ENCODE peak calls at places on chromosomes 13 and 19, in ten cellular contexts. B is heart left ventricle, R is fibroblast of villous mesenchyme, W is astrocyte of the cerebellum, Z is foreskin fibroblast, S is fibroblast of the aortic adventitia, M is neural crest cell, I is breast epithelium, H is cardiac muscle cell, U is neural progenitor cell. E is an unnamed sample.

GRCh38 chr19:35345671-35346111 is 2.0 kb upstream of the FFAR1 start:
- DNase-seq in B (no peak), R (no peak), W (no peak), Z (no peak), S (no peak), M (no peak), I (no peak), H (no peak), U (no peak), E (no peak)

GRCh38 chr19:55304279-55304978 is 20.6 kb downstream of the BRSK1 start:
- DNase-seq in B (no peak), R (peak; percentile 48), W (no peak), Z (no peak), S (peak; percentile 11), M (peak; percentile 45), I (no peak), H (peak; percentile 56), U (peak; percentile 83), E (peak; percentile 45)

GRCh38 chr13:20198781-20199180 is 6.0 kb upstream of the GJB2 start:
- DNase-seq in B (no peak), R (no peak), W (no peak), Z (no peak), S (no peak), M (no peak), I (no peak), H (no peak), U (no peak), E (no peak)

GRCh38 chr13:28392428-28392827 is 102.5 kb downstream of the FLT1 start:
- DNase-seq in B (no peak), R (peak; percentile 68), W (no peak), Z (no peak), S (peak; percentile 21), M (no peak), I (no peak), H (no peak), U (no peak), E (no peak)

GRCh38 chr19:37933965-37934364 is 27.0 kb downstream of the SIPA1L3 start:
- DNase-seq in B (no peak), R (no peak), W (peak; percentile 33), Z (no peak), S (peak; percentile 70), M (no peak), I (no peak), H (peak; percentile 89), U (no peak), E (peak; percentile 54)

GRCh38 chr19:51724543-51724942 is 752 bp upstream of the HAS1 start:
- DNase-seq in B (no peak), R (no peak), W (no peak), Z (no peak), S (peak; percentile 39), M (no peak), I (no peak), H (no peak), U (no peak), E (peak; percentile 69)

GRCh38 chr19:4014541-4015491 is 7.3 kb downstream of the PIAS4 start:
- DNase-seq in B (peak; percentile 82), R (no peak), W (no peak), Z (no peak), S (no peak), M (no peak), I (peak; percentile 67), H (no peak), U (peak; percentile 10), E (no peak)

GRCh38 chr13:52599037-52599852 is 43.0 kb upstream of the HNRNPA1L2 start:
- DNase-seq in B (no peak), R (peak; percentile 18), W (peak; percentile 18), Z (peak; percentile 48), S (peak; percentile 87), M (no peak), I (peak; percentile 40), H (no peak), U (peak; percentile 23), E (no peak)

GRCh38 chr19:16023558-16023915 is 52.8 kb upstream of the TPM4 start:
- DNase-seq in B (no peak), R (no peak), W (no peak), Z (no peak), S (no peak), M (no peak), I (no peak), H (no peak), U (no peak), E (no peak)

GRCh38 chr13:35903075-35903474 is 228.1 kb downstream of the DCLK1 start:
- DNase-seq in B (no peak), R (no peak), W (no peak), Z (no peak), S (no peak), M (no peak), I (no peak), H (no peak), U (no peak), E (no peak)

GRCh38 chr19:14167594-14168138 is 31.3 kb upstream of the ASF1B start:
- DNase-seq in B (no peak), R (no peak), W (no peak), Z (no peak), S (no peak), M (no peak), I (no peak), H (no peak), U (no peak), E (no peak)

GRCh38 chr19:48757089-48757675 is 1.9 kb downstream of the FGF21 start:
- DNase-seq in B (no peak), R (no peak), W (no peak), Z (no peak), S (no peak), M (no peak), I (no peak), H (no peak), U (no peak), E (no peak)

GRCh38 chr19:48756686-48757085 is 1.4 kb downstream of the FGF21 start:
- DNase-seq in B (no peak), R (no peak), W (no peak), Z (no peak), S (no peak), M (no peak), I (no peak), H (no peak), U (no peak), E (no peak)

GRCh38 chr19:48755787-48756674 is 707 bp downstream of the FGF21 start:
- DNase-seq in B (no peak), R (no peak), W (no peak), Z (no peak), S (no peak), M (no peak), I (no peak), H (no peak), U (no peak), E (no peak)

GRCh38 chr19:48757741-48758144 is 2.4 kb downstream of the FGF21 start:
- DNase-seq in B (no peak), R (no peak), W (no peak), Z (no peak), S (no peak), M (no peak), I (no peak), H (no peak), U (no peak), E (no peak)

DNA sequence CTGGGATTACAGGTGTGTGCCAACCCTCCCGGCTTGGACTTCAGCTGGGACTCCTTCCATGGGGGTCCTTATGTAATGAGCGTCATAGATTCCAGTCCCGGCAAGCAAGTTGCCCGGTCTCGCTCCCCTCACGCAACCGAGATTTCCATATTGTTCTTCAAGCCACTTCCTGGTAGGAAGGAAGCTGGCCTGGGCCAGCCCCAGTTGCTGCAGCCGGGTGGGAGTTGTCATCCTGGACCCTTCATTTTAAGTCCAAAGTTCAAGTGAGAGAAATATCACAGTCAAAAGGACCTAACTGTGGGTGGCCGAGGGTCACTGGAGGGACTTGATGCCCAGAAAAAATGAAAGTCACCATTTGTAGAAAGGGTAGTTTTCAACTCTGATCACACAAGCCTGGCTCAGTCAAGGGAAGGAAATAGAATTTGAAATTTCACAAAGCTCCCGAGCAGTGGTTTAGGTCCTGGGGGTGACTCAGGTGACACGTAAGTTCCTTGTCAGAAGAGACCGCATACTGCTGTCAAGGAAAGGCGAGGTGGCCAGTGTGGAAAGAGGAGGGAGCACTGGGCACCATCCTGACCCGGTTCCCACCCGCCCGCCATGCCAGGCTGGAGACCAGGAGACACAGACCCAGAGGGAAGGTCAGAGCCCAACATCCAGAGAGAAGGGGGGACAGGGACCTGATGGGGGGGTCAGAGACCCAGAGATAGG is 5.3 kb downstream of the FGF21 start:
- DNase-seq in B (no peak), R (no peak), W (no peak), Z (no peak), S (no peak), M (no peak), I (no peak), H (no peak), U (no peak), E (no peak)
- TF ChIP-seq CTCF in B (no peak), R (no peak), W (no peak), Z (no peak), S (no peak), M (no peak), I (no peak), H (no peak), U (no peak), E (no peak)

GRCh38 chr13:66492479-66492878 is 737.7 kb downstream of the PCDH9 start:
- DNase-seq in B (no peak), R (no peak), W (no peak), Z (no peak), S (no peak), M (no peak), I (no peak), H (peak; percentile 38), U (peak; percentile 40), E (no peak)
- TF ChIP-seq CTCF in B (peak; percentile 19), R (no peak), W (no peak), Z (no peak), S (no peak), M (peak; percentile 53), I (no peak), H (no peak), U (peak; percentile 48), E (peak; percentile 66)

DNA sequence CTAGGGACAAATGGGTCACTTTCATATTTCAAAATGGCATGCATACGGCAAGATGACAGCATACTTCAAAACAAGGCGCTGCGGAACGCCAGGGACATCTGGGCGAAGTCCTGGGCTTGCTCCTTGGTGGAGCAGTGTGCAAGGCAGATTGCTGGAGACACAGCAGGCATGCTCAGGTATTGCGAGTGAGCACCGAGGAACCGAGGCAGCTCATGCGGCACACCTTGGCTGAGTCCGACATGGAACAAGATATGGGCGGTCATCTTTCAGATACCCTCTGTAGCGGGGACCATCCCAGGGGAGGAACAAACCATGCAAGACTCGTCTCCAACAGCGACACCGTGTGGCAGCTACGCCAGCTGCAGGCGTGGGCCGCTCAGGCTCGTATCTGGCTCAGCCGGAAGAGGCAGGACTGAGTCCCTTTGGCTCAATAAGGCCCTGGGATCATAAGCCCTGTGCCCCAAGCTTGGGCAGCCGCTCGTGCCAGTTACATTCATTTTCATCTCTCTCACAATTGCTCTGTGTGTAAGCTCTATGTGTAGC is 112.4 kb downstream of the NUFIP1 start:
- DNase-seq in B (no peak), R (no peak), W (no peak), Z (no peak), S (no peak), M (peak; percentile 6), I (no peak), H (peak; percentile 9), U (peak; percentile 47), E (peak; percentile 44)
- TF ChIP-seq CTCF in B (peak; percentile 24), R (peak; percentile 35), W (peak; percentile 27), Z (peak; percentile 5), S (peak; percentile 37), M (peak; percentile 59), I (no peak), H (peak; percentile 46), U (peak; percentile 61), E (peak; percentile 57)

GRCh38 chr19:49590071-49590970 is 661 bp upstream of the PRR12 start:
- DNase-seq in B (peak; percentile 97), R (peak; percentile 95), W (peak; percentile 87), Z (peak; percentile 97), S (peak; percentile 96), M (peak; percentile 89), I (peak; percentile 97), H (peak; percentile 97), U (peak; percentile 99), E (peak; percentile 93)
- TF ChIP-seq CTCF in B (no peak), R (no peak), W (no peak), Z (no peak), S (peak; percentile 37), M (no peak), I (no peak), H (peak; percentile 6), U (no peak), E (no peak)

E was measured in glutamatergic neuron.